ENCODE peak calls at places on chromosomes 5 and 9, in eight cellular contexts. One of them, this sample, is unnamed.

GRCh38 chr9:74117731-74118130 is 379.4 kb upstream of the RORB start:
- DNase-seq in astrocyte of the spinal cord: peak; percentile 4
- DNase-seq in cardiac fibroblast: no peak
- DNase-seq in A673: no peak
- DNase-seq in dorsolateral prefrontal cortex: no peak
- DNase-seq in lower leg skin: no peak
- DNase-seq in WTC11: no peak
- DNase-seq in stomach: no peak
- DNase-seq in this sample: no peak

GRCh38 chr5:95850391-95850894 is 27.9 kb upstream of the GLRX start:
- DNase-seq in astrocyte of the spinal cord: no peak
- DNase-seq in cardiac fibroblast: peak; percentile 63
- DNase-seq in A673: no peak
- DNase-seq in dorsolateral prefrontal cortex: peak; percentile 24
- DNase-seq in lower leg skin: peak; percentile 56
- DNase-seq in WTC11: no peak
- DNase-seq in stomach: no peak
- DNase-seq in this sample: no peak

GRCh38 chr9:114088571-114089170 is 10.4 kb downstream of the KIF12 start:
- DNase-seq in astrocyte of the spinal cord: no peak
- DNase-seq in cardiac fibroblast: no peak
- DNase-seq in A673: no peak
- DNase-seq in dorsolateral prefrontal cortex: no peak
- DNase-seq in lower leg skin: peak; percentile 53
- DNase-seq in WTC11: no peak
- DNase-seq in stomach: no peak
- DNase-seq in this sample: no peak

GRCh38 chr9:2022560-2022959 is 7.4 kb downstream of the SMARCA2 start:
- DNase-seq in astrocyte of the spinal cord: no peak
- DNase-seq in cardiac fibroblast: no peak
- DNase-seq in A673: no peak
- DNase-seq in dorsolateral prefrontal cortex: no peak
- DNase-seq in lower leg skin: no peak
- DNase-seq in WTC11: no peak
- DNase-seq in stomach: no peak
- DNase-seq in this sample: no peak

GRCh38 chr5:121189569-121190305 is 661.9 kb upstream of the FTMT start:
- DNase-seq in astrocyte of the spinal cord: peak; percentile 79
- DNase-seq in cardiac fibroblast: peak; percentile 77
- DNase-seq in A673: peak; percentile 66
- DNase-seq in dorsolateral prefrontal cortex: no peak
- DNase-seq in lower leg skin: no peak
- DNase-seq in WTC11: no peak
- DNase-seq in stomach: no peak
- DNase-seq in this sample: peak; percentile 71

GRCh38 chr5:139417214-139417613 is 13.3 kb upstream of the SPATA24 start:
- DNase-seq in astrocyte of the spinal cord: peak; percentile 60
- DNase-seq in cardiac fibroblast: peak; percentile 44
- DNase-seq in A673: no peak
- DNase-seq in dorsolateral prefrontal cortex: no peak
- DNase-seq in lower leg skin: peak; percentile 46
- DNase-seq in WTC11: no peak
- DNase-seq in stomach: no peak
- DNase-seq in this sample: no peak

GRCh38 chr5:36060516-36060885 is 6.2 kb downstream of the UGT3A2 start:
- DNase-seq in astrocyte of the spinal cord: no peak
- DNase-seq in cardiac fibroblast: no peak
- DNase-seq in A673: peak; percentile 70
- DNase-seq in dorsolateral prefrontal cortex: no peak
- DNase-seq in lower leg skin: no peak
- DNase-seq in WTC11: no peak
- DNase-seq in stomach: no peak
- DNase-seq in this sample: no peak

GRCh38 chr5:143705416-143705815 is 106.5 kb upstream of the HMHB1 start:
- DNase-seq in astrocyte of the spinal cord: no peak
- DNase-seq in cardiac fibroblast: no peak
- DNase-seq in A673: no peak
- DNase-seq in dorsolateral prefrontal cortex: no peak
- DNase-seq in lower leg skin: no peak
- DNase-seq in WTC11: no peak
- DNase-seq in stomach: no peak
- DNase-seq in this sample: no peak

GRCh38 chr5:117295941-117296340 is 721.3 kb upstream of the SEMA6A start:
- DNase-seq in astrocyte of the spinal cord: no peak
- DNase-seq in cardiac fibroblast: no peak
- DNase-seq in A673: no peak
- DNase-seq in dorsolateral prefrontal cortex: no peak
- DNase-seq in lower leg skin: no peak
- DNase-seq in WTC11: no peak
- DNase-seq in stomach: no peak
- DNase-seq in this sample: peak; percentile 27

GRCh38 chr5:92518318-92518913 is 1062.6 kb downstream of the NR2F1-AS1 start:
- DNase-seq in astrocyte of the spinal cord: peak; percentile 57
- DNase-seq in cardiac fibroblast: peak; percentile 66
- DNase-seq in A673: peak; percentile 31
- DNase-seq in dorsolateral prefrontal cortex: no peak
- DNase-seq in lower leg skin: no peak
- DNase-seq in WTC11: no peak
- DNase-seq in stomach: no peak
- DNase-seq in this sample: peak; percentile 50

GRCh38 chr9:27888661-27889295 is 315.5 kb upstream of the C9orf72 start:
- DNase-seq in astrocyte of the spinal cord: no peak
- DNase-seq in cardiac fibroblast: no peak
- DNase-seq in A673: peak; percentile 24
- DNase-seq in dorsolateral prefrontal cortex: no peak
- DNase-seq in lower leg skin: no peak
- DNase-seq in WTC11: peak; percentile 82
- DNase-seq in stomach: peak; percentile 25
- DNase-seq in this sample: peak; percentile 29

GRCh38 chr9:101326035-101326434 is 58.8 kb downstream of the BAAT start:
- DNase-seq in astrocyte of the spinal cord: no peak
- DNase-seq in cardiac fibroblast: no peak
- DNase-seq in A673: no peak
- DNase-seq in dorsolateral prefrontal cortex: no peak
- DNase-seq in lower leg skin: no peak
- DNase-seq in WTC11: no peak
- DNase-seq in stomach: no peak
- DNase-seq in this sample: no peak

GRCh38 chr5:125481506-125482455 is 735.3 kb upstream of the ZNF608 start:
- DNase-seq in astrocyte of the spinal cord: no peak
- DNase-seq in cardiac fibroblast: no peak
- DNase-seq in A673: peak; percentile 37
- DNase-seq in dorsolateral prefrontal cortex: no peak
- DNase-seq in lower leg skin: no peak
- DNase-seq in WTC11: no peak
- DNase-seq in stomach: no peak
- DNase-seq in this sample: no peak

GRCh38 chr9:21904776-21905175 is 89.4 kb downstream of the CDKN2A start:
- DNase-seq in astrocyte of the spinal cord: peak; percentile 32
- DNase-seq in cardiac fibroblast: no peak
- DNase-seq in A673: no peak
- DNase-seq in dorsolateral prefrontal cortex: no peak
- DNase-seq in lower leg skin: no peak
- DNase-seq in WTC11: peak; percentile 46
- DNase-seq in stomach: no peak
- DNase-seq in this sample: no peak

GRCh38 chr9:77839459-77840140 is 191.5 kb upstream of the GNA14 start:
- DNase-seq in astrocyte of the spinal cord: peak; percentile 75
- DNase-seq in cardiac fibroblast: peak; percentile 88
- DNase-seq in A673: peak; percentile 45
- DNase-seq in dorsolateral prefrontal cortex: no peak
- DNase-seq in lower leg skin: no peak
- DNase-seq in WTC11: no peak
- DNase-seq in stomach: no peak
- DNase-seq in this sample: peak; percentile 66

GRCh38 chr5:176438959-176439757 is 9.0 kb upstream of the FAF2 start:
- DNase-seq in astrocyte of the spinal cord: peak; percentile 81
- DNase-seq in cardiac fibroblast: peak; percentile 67
- DNase-seq in A673: no peak
- DNase-seq in dorsolateral prefrontal cortex: no peak
- DNase-seq in lower leg skin: peak; percentile 5
- DNase-seq in WTC11: no peak
- DNase-seq in stomach: no peak
- DNase-seq in this sample: peak; percentile 73

GRCh38 chr5:133612021-133612860 is at the start of gene FSTL4:
- DNase-seq in astrocyte of the spinal cord: no peak
- DNase-seq in cardiac fibroblast: no peak
- DNase-seq in A673: peak; percentile 23
- DNase-seq in dorsolateral prefrontal cortex: peak; percentile 82
- DNase-seq in lower leg skin: no peak
- DNase-seq in WTC11: peak; percentile 75
- DNase-seq in stomach: peak; percentile 67
- DNase-seq in this sample: no peak

DNA sequence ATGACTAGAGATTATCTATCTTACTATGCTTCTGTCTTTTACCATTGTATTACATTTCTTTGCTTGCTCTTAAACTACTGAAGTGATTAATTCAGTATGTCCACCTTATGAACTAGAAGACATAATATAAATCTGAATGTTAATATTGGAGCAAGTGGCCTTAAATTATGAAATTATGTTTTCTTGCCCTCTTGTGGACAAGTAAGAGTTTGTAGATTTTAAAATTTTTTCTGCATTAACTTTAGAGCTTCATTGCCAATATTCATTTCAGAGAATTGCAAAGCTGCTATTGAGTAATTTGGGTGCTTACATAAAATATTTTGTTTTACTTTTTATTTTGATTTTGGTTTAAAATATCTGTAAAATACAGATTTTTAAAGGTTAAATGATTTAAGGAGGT is 55.3 kb downstream of the RANBP17 start:
- DNase-seq in astrocyte of the spinal cord: no peak
- DNase-seq in cardiac fibroblast: peak; percentile 23
- DNase-seq in A673: no peak
- DNase-seq in dorsolateral prefrontal cortex: no peak
- DNase-seq in lower leg skin: no peak
- DNase-seq in WTC11: no peak
- DNase-seq in stomach: no peak
- DNase-seq in this sample: peak; percentile 22
- TF ChIP-seq CTCF in astrocyte of the spinal cord: peak; percentile 12
- TF ChIP-seq CTCF in cardiac fibroblast: peak; percentile 17
- TF ChIP-seq CTCF in A673: no peak
- TF ChIP-seq CTCF in dorsolateral prefrontal cortex: no peak
- TF ChIP-seq CTCF in lower leg skin: no peak
- TF ChIP-seq CTCF in WTC11: no peak
- TF ChIP-seq CTCF in stomach: peak; percentile 13
- TF ChIP-seq CTCF in this sample: peak; percentile 36

DNA sequence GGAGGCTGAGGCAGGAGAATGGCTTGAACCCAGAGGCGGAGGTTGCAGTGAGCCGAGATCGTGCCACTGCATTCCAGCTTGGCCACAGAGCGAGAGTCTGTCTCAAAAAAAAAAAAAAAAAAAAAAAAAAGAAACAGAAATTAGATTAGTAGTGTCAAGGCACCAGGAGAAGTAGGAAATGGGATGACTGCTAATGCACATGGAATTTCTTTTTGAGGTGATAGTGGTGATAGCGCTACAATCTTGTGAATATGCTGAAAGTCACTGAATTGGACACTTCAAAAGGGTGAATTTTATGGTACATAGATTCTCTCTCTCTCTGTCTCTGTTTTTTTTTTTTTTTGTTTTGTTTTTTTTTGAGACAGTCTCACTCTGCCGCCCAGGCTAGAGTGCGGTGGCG is 42.1 kb upstream of the SUB1 start:
- DNase-seq in astrocyte of the spinal cord: no peak
- DNase-seq in cardiac fibroblast: no peak
- DNase-seq in A673: no peak
- DNase-seq in dorsolateral prefrontal cortex: no peak
- DNase-seq in lower leg skin: peak; percentile 13
- DNase-seq in WTC11: no peak
- DNase-seq in stomach: no peak
- DNase-seq in this sample: no peak
- TF ChIP-seq CTCF in astrocyte of the spinal cord: no peak
- TF ChIP-seq CTCF in cardiac fibroblast: no peak
- TF ChIP-seq CTCF in A673: no peak
- TF ChIP-seq CTCF in dorsolateral prefrontal cortex: no peak
- TF ChIP-seq CTCF in lower leg skin: no peak
- TF ChIP-seq CTCF in WTC11: no peak
- TF ChIP-seq CTCF in stomach: no peak
- TF ChIP-seq CTCF in this sample: no peak

GRCh38 chr9:35658894-35659220 is 765 bp downstream of the CCDC107 start:
- DNase-seq in astrocyte of the spinal cord: peak; percentile 64
- DNase-seq in cardiac fibroblast: peak; percentile 52
- DNase-seq in A673: peak; percentile 52
- DNase-seq in dorsolateral prefrontal cortex: no peak
- DNase-seq in lower leg skin: no peak
- DNase-seq in WTC11: no peak
- DNase-seq in stomach: no peak
- DNase-seq in this sample: peak; percentile 30

GRCh38 chr9:35662437-35662836 is 2.6 kb downstream of the ARHGEF39 start:
- DNase-seq in astrocyte of the spinal cord: no peak
- DNase-seq in cardiac fibroblast: no peak
- DNase-seq in A673: no peak
- DNase-seq in dorsolateral prefrontal cortex: no peak
- DNase-seq in lower leg skin: no peak
- DNase-seq in WTC11: no peak
- DNase-seq in stomach: no peak
- DNase-seq in this sample: no peak

GRCh38 chr9:35661756-35662350 is 3.1 kb downstream of the ARHGEF39 start:
- DNase-seq in astrocyte of the spinal cord: no peak
- DNase-seq in cardiac fibroblast: no peak
- DNase-seq in A673: no peak
- DNase-seq in dorsolateral prefrontal cortex: no peak
- DNase-seq in lower leg skin: no peak
- DNase-seq in WTC11: no peak
- DNase-seq in stomach: no peak
- DNase-seq in this sample: no peak

GRCh38 chr9:35659340-35659739 is 1.2 kb downstream of the CCDC107 start:
- DNase-seq in astrocyte of the spinal cord: no peak
- DNase-seq in cardiac fibroblast: peak; percentile 82
- DNase-seq in A673: peak; percentile 62
- DNase-seq in dorsolateral prefrontal cortex: no peak
- DNase-seq in lower leg skin: no peak
- DNase-seq in WTC11: no peak
- DNase-seq in stomach: no peak
- DNase-seq in this sample: peak; percentile 87

GRCh38 chr9:35660966-35661413 is 2.9 kb downstream of the CCDC107 start:
- DNase-seq in astrocyte of the spinal cord: peak; percentile 49
- DNase-seq in cardiac fibroblast: peak; percentile 64
- DNase-seq in A673: peak; percentile 55
- DNase-seq in dorsolateral prefrontal cortex: peak; percentile 66
- DNase-seq in lower leg skin: no peak
- DNase-seq in WTC11: no peak
- DNase-seq in stomach: peak; percentile 65
- DNase-seq in this sample: peak; percentile 51
- TF ChIP-seq CTCF in astrocyte of the spinal cord: peak; percentile 62
- TF ChIP-seq CTCF in cardiac fibroblast: peak; percentile 30
- TF ChIP-seq CTCF in A673: peak; percentile 58
- TF ChIP-seq CTCF in dorsolateral prefrontal cortex: peak; percentile 62
- TF ChIP-seq CTCF in lower leg skin: no peak
- TF ChIP-seq CTCF in WTC11: no peak
- TF ChIP-seq CTCF in stomach: peak; percentile 28
- TF ChIP-seq CTCF in this sample: peak; percentile 19

DNA sequence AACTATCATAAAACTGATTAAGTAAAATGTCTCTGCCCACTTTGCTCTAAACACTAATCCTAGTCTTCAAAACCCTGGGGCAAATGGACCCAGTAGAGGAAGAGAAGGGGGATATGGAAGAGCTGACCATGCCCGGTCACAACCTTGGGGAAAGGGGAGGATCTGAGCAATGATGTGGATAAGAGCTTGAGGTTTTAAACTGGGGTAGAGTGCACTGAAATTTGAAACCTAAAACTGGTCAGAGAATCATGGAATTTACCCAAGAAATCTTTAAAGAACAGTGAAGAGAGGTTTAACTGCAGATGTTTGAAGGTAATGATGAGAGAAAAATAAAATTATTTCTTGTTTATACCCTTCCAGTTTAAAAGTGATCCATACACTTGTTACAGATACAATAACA is 110.8 kb downstream of the MRPS30 start:
- DNase-seq in astrocyte of the spinal cord: peak; percentile 3
- DNase-seq in cardiac fibroblast: no peak
- DNase-seq in A673: no peak
- DNase-seq in dorsolateral prefrontal cortex: no peak
- DNase-seq in lower leg skin: no peak
- DNase-seq in WTC11: no peak
- DNase-seq in stomach: no peak
- DNase-seq in this sample: no peak
- TF ChIP-seq CTCF in astrocyte of the spinal cord: no peak
- TF ChIP-seq CTCF in cardiac fibroblast: no peak
- TF ChIP-seq CTCF in A673: no peak
- TF ChIP-seq CTCF in dorsolateral prefrontal cortex: no peak
- TF ChIP-seq CTCF in lower leg skin: no peak
- TF ChIP-seq CTCF in WTC11: no peak
- TF ChIP-seq CTCF in stomach: no peak
- TF ChIP-seq CTCF in this sample: no peak